ENCODE peak calls at places on chromosomes 1 and 21, in nine cellular contexts. O is PC-9, Q is astrocyte, K is pancreas, A is fibroblast of lung, H is kidney epithelial cell, G is heart right ventricle, C is cardiac fibroblast, Z is ascending aorta. R is an unnamed sample.

GRCh38 chr21:46109251-46110221 is 11.6 kb downstream of the COL6A2 start:
- DNase-seq in Z (peak), A (no peak), G (peak), Q (no peak), O (no peak), H (no peak), C (no peak), K (peak), R (no peak)

GRCh38 chr1:71861022-71861421 is 421.3 kb downstream of the NEGR1 start:
- DNase-seq in K (no peak), O (peak), C (peak), Z (no peak), Q (peak), G (no peak), H (no peak), A (peak), R (peak)

GRCh38 chr1:27377760-27378495 is 3.3 kb upstream of the FCN3 start:
- DNase-seq in Q (no peak), C (no peak), G (no peak), H (no peak), K (no peak), O (no peak), Z (no peak), A (no peak), R (no peak)

GRCh38 chr1:200415693-200416593 is 6.1 kb upstream of the ZNF281 start:
- DNase-seq in Q (peak), C (peak), A (peak), Z (peak), G (peak), O (peak), K (peak), H (peak), R (peak)

GRCh38 chr1:198575715-198576641 is 35.5 kb upstream of the ATP6V1G3 start:
- DNase-seq in C (peak), O (no peak), G (no peak), A (peak), K (no peak), Z (no peak), H (no peak), Q (peak), R (no peak)

GRCh38 chr1:99507906-99508732 is 137.8 kb upstream of the PALMD start:
- DNase-seq in C (no peak), O (no peak), K (no peak), G (no peak), H (no peak), Q (no peak), Z (no peak), A (no peak), R (no peak)

GRCh38 chr1:43973981-43974442 is 748 bp upstream of the ATP6V0B start:
- DNase-seq in O (no peak), C (no peak), Q (no peak), K (no peak), A (no peak), Z (no peak), H (no peak), G (no peak), R (no peak)

GRCh38 chr1:151721788-151722510 is 627 bp downstream of the RIIAD1 start:
- DNase-seq in A (no peak), C (no peak), Q (no peak), Z (no peak), K (no peak), H (no peak), G (no peak), O (no peak), R (no peak)

GRCh38 chr1:46248122-46248920 is 758 bp downstream of the RAD54L start:
- DNase-seq in A (peak), O (peak), Z (no peak), G (no peak), Q (no peak), C (peak), K (peak), H (no peak), R (no peak)

GRCh38 chr21:35475006-35475405 is 425.9 kb upstream of the RUNX1 start:
- DNase-seq in C (peak), H (no peak), Z (no peak), G (no peak), A (peak), O (no peak), K (no peak), Q (peak), R (no peak)

GRCh38 chr1:10640843-10641553 is 155.4 kb downstream of the CASZ1 start:
- DNase-seq in Z (no peak), A (no peak), H (no peak), G (no peak), Q (no peak), C (no peak), K (no peak), O (no peak), R (no peak)

GRCh38 chr1:58933599-58933926 is 149.7 kb upstream of the JUN start:
- DNase-seq in A (no peak), C (peak), H (no peak), Q (no peak), G (no peak), O (peak), Z (no peak), K (no peak), R (no peak)

GRCh38 chr21:41752231-41752681 is 14.6 kb downstream of the RIPK4 start:
- DNase-seq in Z (no peak), C (peak), O (peak), Q (peak), A (peak), K (no peak), G (no peak), H (no peak), R (no peak)

GRCh38 chr1:34983700-34984355 is 1.3 kb downstream of the TMEM35B start:
- DNase-seq in C (peak), A (peak), Q (peak), Z (no peak), K (no peak), O (no peak), H (no peak), G (no peak), R (no peak)

GRCh38 chr1:109793486-109794318 is 30.0 kb upstream of the EPS8L3 start:
- DNase-seq in H (peak), G (peak), C (peak), A (peak), Z (peak), Q (peak), O (peak), K (peak), R (peak)

GRCh38 chr1:95042286-95042685 is 30.5 kb downstream of the ALG14 start:
- DNase-seq in K (no peak), A (peak), H (no peak), C (no peak), O (no peak), G (peak), Z (no peak), Q (no peak), R (no peak)

GRCh38 chr1:66374561-66375111 is 159.3 kb upstream of the SGIP1 start:
- DNase-seq in G (no peak), K (no peak), Q (peak), C (peak), O (no peak), A (peak), H (peak), Z (no peak), R (peak)

GRCh38 chr21:46116846-46117585 is 19.1 kb downstream of the COL6A2 start:
- DNase-seq in Z (peak), G (peak), C (no peak), H (no peak), K (peak), O (no peak), Q (no peak), A (no peak), R (no peak)

GRCh38 chr1:109338091-109338490 is 31.3 kb upstream of the MYBPHL start:
- DNase-seq in Z (no peak), O (no peak), C (no peak), A (no peak), G (no peak), Q (no peak), H (no peak), K (no peak), R (no peak)

GRCh38 chr1:198788561-198789064 is 149.8 kb downstream of the PTPRC start:
- DNase-seq in O (no peak), C (peak), Z (no peak), A (peak), G (no peak), Q (no peak), K (no peak), H (no peak), R (no peak)

GRCh38 chr1:29186707-29187106 is 5.0 kb upstream of the SRSF4 start:
- DNase-seq in Q (no peak), H (no peak), O (no peak), K (no peak), G (no peak), C (no peak), A (no peak), Z (no peak), R (no peak)

GRCh38 chr1:24555591-24556413 is at the start of gene NCMAP:
- DNase-seq in K (peak), C (no peak), A (no peak), O (no peak), Q (no peak), H (no peak), Z (no peak), G (no peak), R (no peak)

GRCh38 chr1:201904579-201904978 is 15.9 kb downstream of the SHISA4 start:
- DNase-seq in O (no peak), K (no peak), A (peak), Z (no peak), C (peak), G (peak), H (peak), Q (peak), R (no peak)

GRCh38 chr1:27127419-27127818 is 27.5 kb downstream of the SLC9A1 start:
- DNase-seq in Z (no peak), G (no peak), C (no peak), K (no peak), Q (no peak), O (no peak), A (no peak), H (no peak), R (no peak)

GRCh38 chr1:33137800-33138199 is 44.0 kb downstream of the TRIM62 start:
- DNase-seq in C (peak), Q (no peak), A (peak), Z (no peak), K (no peak), G (peak), O (no peak), H (no peak), R (no peak)

GRCh38 chr1:143691400-143691891 is 280.3 kb downstream of the FAM72C start:
- DNase-seq in H (no peak), Q (no peak), Z (no peak), O (no peak), K (no peak), A (no peak), C (peak), G (no peak), R (no peak)

GRCh38 chr1:94063379-94063778 is 57.6 kb downstream of the ABCA4 start:
- DNase-seq in G (peak), K (peak), C (peak), Q (peak), H (no peak), A (peak), Z (no peak), O (no peak), R (no peak)

GRCh38 chr1:23456226-23456625 is 27.8 kb downstream of the ASAP3 start:
- DNase-seq in O (no peak), K (no peak), A (peak), G (no peak), C (no peak), Q (peak), H (no peak), Z (no peak), R (no peak)

GRCh38 chr1:166032901-166033371 is 133.9 kb downstream of the FAM78B start:
- DNase-seq in O (no peak), Z (no peak), K (peak), G (no peak), A (no peak), H (no peak), Q (no peak), C (no peak), R (no peak)

GRCh38 chr1:111903148-111903857 is 86.2 kb downstream of the KCND3 start:
- DNase-seq in H (no peak), Z (no peak), Q (no peak), O (no peak), C (no peak), K (no peak), A (no peak), G (no peak), R (no peak)

GRCh38 chr1:248753715-248754280 is 1.8 kb downstream of the LYPD8 start:
- DNase-seq in G (no peak), A (no peak), K (no peak), Z (no peak), C (no peak), Q (no peak), O (no peak), H (no peak), R (no peak)

GRCh38 chr21:33924079-33924765 is 8.6 kb upstream of the ATP5PO start:
- DNase-seq in O (peak), H (no peak), Q (peak), G (peak), A (peak), C (peak), Z (no peak), K (peak), R (no peak)

GRCh38 chr21:33924766-33925100 is 9.1 kb upstream of the ATP5PO start:
- DNase-seq in H (no peak), Z (no peak), O (no peak), G (no peak), A (no peak), C (no peak), Q (no peak), K (no peak), R (no peak)
- TF ChIP-seq CTCF in H (no peak), Z (no peak), O (no peak), G (no peak), A (no peak), C (no peak), Q (no peak), K (no peak), R (no peak)

DNA sequence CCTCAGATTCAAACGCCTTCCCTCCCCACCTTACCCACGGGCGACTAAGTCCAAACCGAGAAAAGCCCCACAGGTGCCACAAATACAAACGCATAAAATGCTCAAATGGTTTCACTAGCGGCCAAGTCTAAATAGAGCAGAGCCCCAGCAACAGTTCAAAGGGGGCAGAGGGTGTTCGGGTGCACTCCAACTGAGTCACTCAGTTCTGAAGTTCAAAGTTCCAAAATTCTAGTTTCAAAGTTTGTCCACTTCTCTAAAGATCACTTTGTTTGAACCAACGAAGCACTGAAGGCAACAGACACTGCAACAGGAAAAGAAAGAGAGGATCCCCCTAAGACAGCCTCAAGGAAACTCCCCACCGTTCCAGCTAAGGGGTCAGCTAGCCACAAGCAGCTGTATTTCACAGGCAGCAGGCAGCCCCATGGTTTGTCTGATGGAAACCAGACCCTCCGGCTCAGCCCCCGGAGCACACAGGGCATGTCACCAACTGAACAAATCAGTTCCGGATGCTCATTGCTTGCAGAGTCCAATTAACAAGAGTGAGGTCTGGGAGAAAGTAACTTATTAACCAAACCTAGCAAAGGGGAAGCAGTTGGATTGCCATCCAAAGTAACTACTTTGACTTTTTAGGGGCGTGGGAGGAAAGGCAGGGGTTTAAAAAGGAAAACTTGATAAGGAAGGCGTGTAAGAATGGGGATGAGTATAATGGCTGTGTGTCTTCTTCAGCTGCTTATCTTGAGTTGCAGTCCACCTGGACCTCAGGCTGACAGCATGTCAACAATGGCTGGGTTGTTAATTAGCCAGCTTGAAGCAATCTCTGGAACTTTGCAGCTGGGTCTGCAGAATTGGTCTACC is 1423.9 kb upstream of the PRMT6 start:
- DNase-seq in C (no peak), Q (no peak), G (no peak), O (peak), Z (no peak), A (no peak), K (no peak), H (peak), R (peak)
- H3K4me3 ChIP-seq in C (no peak), Q (no peak), G (no peak), O (no peak), Z (no peak), A (no peak), K (no peak), H (no peak), R (peak)

DNA sequence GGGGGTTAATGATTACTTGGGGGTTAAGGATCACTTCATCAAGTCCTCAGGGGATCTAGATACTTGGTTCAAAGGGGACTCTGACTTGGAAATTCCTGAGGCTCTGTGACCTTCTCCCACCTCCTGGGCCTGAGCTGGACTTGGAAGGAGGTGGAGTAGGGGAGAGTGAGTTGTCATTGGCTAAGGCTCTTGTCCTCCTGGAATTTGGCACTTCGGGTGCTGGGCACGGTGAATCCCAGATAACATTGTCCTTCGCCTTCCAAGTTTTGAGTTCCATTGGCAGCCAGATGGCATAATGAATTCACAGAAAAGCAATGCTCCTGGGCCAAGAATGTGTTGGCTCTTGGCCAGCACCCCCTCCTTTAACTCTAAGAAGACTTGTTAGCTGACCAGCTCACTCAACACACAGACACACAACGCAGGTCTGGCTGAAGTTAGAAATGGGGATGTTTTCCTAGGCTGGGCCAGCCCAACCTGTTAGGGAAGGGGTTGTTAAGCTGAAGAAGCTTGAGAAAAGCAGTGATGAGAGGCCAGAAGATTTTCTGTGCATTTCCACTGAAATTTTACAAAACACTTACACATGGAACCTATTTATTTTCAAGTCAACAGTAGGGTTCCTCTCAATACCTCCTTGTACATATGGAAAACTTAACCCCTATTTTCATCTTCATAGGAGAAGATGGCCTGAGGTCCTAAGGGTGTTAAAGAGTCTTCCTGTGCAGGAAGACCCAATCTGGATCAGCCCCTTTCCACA is 29.6 kb downstream of the SLC26A9 start:
- DNase-seq in A (peak), Q (peak), Z (no peak), C (no peak), K (peak), H (no peak), O (no peak), G (peak), R (peak)
- TF ChIP-seq CTCF in A (no peak), Q (no peak), Z (no peak), C (no peak), K (no peak), H (no peak), O (no peak), G (no peak), R (no peak)

GRCh38 chr1:30914931-30915330 is 6.4 kb upstream of the SDC3 start:
- DNase-seq in H (no peak), G (no peak), K (no peak), A (no peak), C (no peak), Q (no peak), Z (no peak), O (no peak), R (no peak)
- H3K4me3 ChIP-seq in H (no peak), G (no peak), K (no peak), A (no peak), C (no peak), Q (no peak), Z (no peak), O (no peak), R (no peak)

GRCh38 chr1:41422306-41422705 is 61.1 kb downstream of the FOXO6 start:
- DNase-seq in G (no peak), O (no peak), C (no peak), Z (no peak), Q (no peak), K (no peak), A (no peak), H (no peak), R (no peak)

GRCh38 chr1:41426201-41426890 is 58.1 kb downstream of the EDN2 start:
- DNase-seq in K (no peak), G (no peak), C (no peak), Z (no peak), H (no peak), O (no peak), A (no peak), Q (no peak), R (no peak)

GRCh38 chr1:41425369-41425768 is 59.1 kb downstream of the EDN2 start:
- DNase-seq in A (no peak), G (no peak), K (no peak), Z (no peak), H (no peak), C (no peak), O (no peak), Q (no peak), R (no peak)

GRCh38 chr1:41424581-41425118 is 59.8 kb downstream of the EDN2 start:
- DNase-seq in Q (no peak), K (no peak), A (no peak), Z (no peak), G (no peak), O (no peak), H (no peak), C (no peak), R (no peak)

GRCh38 chr1:41423511-41424191 is 60.8 kb downstream of the EDN2 start:
- DNase-seq in Z (no peak), C (no peak), H (no peak), K (peak), O (peak), Q (no peak), G (peak), A (no peak), R (no peak)
- TF ChIP-seq CTCF in Z (peak), C (peak), H (peak), K (peak), O (peak), Q (no peak), G (peak), A (no peak), R (peak)

GRCh38 chr1:234536756-234537155 is 57.8 kb upstream of the TARBP1 start:
- DNase-seq in O (no peak), K (no peak), C (no peak), H (no peak), G (no peak), Z (no peak), A (no peak), Q (no peak), R (no peak)

GRCh38 chr1:234535763-234536515 is 57.0 kb upstream of the TARBP1 start:
- DNase-seq in A (peak), C (peak), Q (peak), O (no peak), K (peak), Z (peak), G (peak), H (no peak), R (no peak)

GRCh38 chr1:234538930-234539649 is 60.1 kb upstream of the TARBP1 start:
- DNase-seq in Z (no peak), G (peak), A (no peak), Q (no peak), K (no peak), H (no peak), C (no peak), O (no peak), R (no peak)

GRCh38 chr1:234538062-234538731 is 59.2 kb upstream of the TARBP1 start:
- DNase-seq in Q (no peak), G (no peak), O (no peak), C (no peak), K (peak), H (no peak), A (no peak), Z (no peak), R (no peak)

DNA sequence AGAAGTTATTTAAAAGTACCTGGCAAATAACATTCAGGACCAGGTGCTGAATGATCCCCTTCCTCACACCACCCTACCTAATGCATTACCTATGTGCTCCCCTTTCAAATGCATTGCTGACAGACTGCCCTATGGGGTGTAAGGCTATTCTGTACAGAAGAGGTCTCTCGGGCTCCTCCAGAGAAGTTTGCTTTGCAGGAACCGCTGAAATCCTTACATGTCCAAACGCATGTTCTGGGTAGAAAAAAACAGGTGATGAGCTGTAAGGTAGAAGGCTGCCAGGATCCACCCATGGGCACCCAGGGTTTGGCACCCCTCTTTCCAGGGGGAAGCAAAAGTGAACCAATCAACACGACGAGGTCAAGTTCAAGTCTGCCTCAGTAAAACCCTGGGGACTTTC is 58.3 kb upstream of the TARBP1 start:
- DNase-seq in O (no peak), Z (no peak), A (no peak), C (no peak), G (no peak), H (no peak), Q (no peak), K (no peak), R (no peak)
- H3K4me3 ChIP-seq in O (no peak), Z (no peak), A (no peak), C (no peak), G (no peak), H (no peak), Q (no peak), K (no peak), R (no peak)